ENCODE peak calls at places on chromosomes 1 and 21, in eight cellular contexts. H, O, J, D, R, B, I and U are unnamed samples.
A peak's percentile ranks its signal among the peaks of the same experiment; 100 is the strongest.

GRCh38 chr1:2787163-2787911 is 14.2 kb downstream of the TTC34 start:
- DNase-seq in H (peak; percentile 6), O (no peak), J (no peak), D (no peak), R (peak; percentile 80), B (no peak), I (no peak), U (no peak)

GRCh38 chr1:183569141-183569540 is 21.1 kb downstream of the NCF2 start:
- DNase-seq in H (no peak), O (no peak), J (no peak), D (no peak), R (no peak), B (no peak), I (no peak), U (no peak)

GRCh38 chr1:187241971-187242370 is 413.2 kb downstream of the PLA2G4A start:
- DNase-seq in H (no peak), O (no peak), J (no peak), D (no peak), R (no peak), B (no peak), I (no peak), U (no peak)

GRCh38 chr1:84896279-84896678 is 3.3 kb upstream of the LPAR3 start:
- DNase-seq in H (no peak), O (no peak), J (no peak), D (no peak), R (no peak), B (no peak), I (no peak), U (no peak)

GRCh38 chr1:116352349-116352813 is 20.7 kb upstream of the ATP1A1 start:
- DNase-seq in H (no peak), O (no peak), J (no peak), D (no peak), R (no peak), B (peak; percentile 66), I (peak; percentile 37), U (no peak)

GRCh38 chr1:15684468-15685283 is 556 bp downstream of the PLEKHM2 start:
- DNase-seq in H (peak; percentile 19), O (no peak), J (peak; percentile 72), D (peak; percentile 44), R (peak; percentile 84), B (no peak), I (peak; percentile 42), U (peak; percentile 49)

GRCh38 chr1:32933742-32934322 is 30.8 kb downstream of the RNF19B start:
- DNase-seq in H (no peak), O (peak; percentile 94), J (peak; percentile 15), D (no peak), R (no peak), B (no peak), I (no peak), U (no peak)

GRCh38 chr1:64469977-64470669 is at the start of gene CACHD1:
- DNase-seq in H (no peak), O (no peak), J (peak; percentile 88), D (peak; percentile 70), R (peak; percentile 94), B (peak; percentile 95), I (peak; percentile 67), U (peak; percentile 25)

GRCh38 chr1:40313329-40313957 is 3.6 kb downstream of the COL9A2 start:
- DNase-seq in H (no peak), O (no peak), J (no peak), D (no peak), R (no peak), B (no peak), I (no peak), U (peak; percentile 45)

GRCh38 chr21:31509108-31510017 is 150.1 kb upstream of the SOD1 start:
- DNase-seq in H (peak; percentile 38), O (no peak), J (no peak), D (peak; percentile 67), R (peak; percentile 93), B (no peak), I (peak; percentile 88), U (no peak)